ENCODE peak calls at places on chromosomes 11 and 22, in six cellular contexts. One of them, this sample, is unnamed.

GRCh38 chr11:9773524-9773923 is 109.6 kb downstream of the SWAP70 start:
- DNase-seq in body of pancreas: no peak
- DNase-seq in tibial artery: no peak
- DNase-seq in foreskin keratinocyte: no peak
- DNase-seq in fibroblast of pulmonary artery: no peak
- DNase-seq in H9: no peak
- DNase-seq in this sample: no peak

GRCh38 chr22:24146791-24147353 is 34.4 kb upstream of the SUSD2 start:
- DNase-seq in body of pancreas: peak
- DNase-seq in tibial artery: peak
- DNase-seq in foreskin keratinocyte: no peak
- DNase-seq in fibroblast of pulmonary artery: peak
- DNase-seq in H9: peak
- DNase-seq in this sample: no peak

GRCh38 chr11:120903686-120904085 is 120.2 kb upstream of the TBCEL start:
- DNase-seq in body of pancreas: no peak
- DNase-seq in tibial artery: no peak
- DNase-seq in foreskin keratinocyte: no peak
- DNase-seq in fibroblast of pulmonary artery: no peak
- DNase-seq in H9: no peak
- DNase-seq in this sample: no peak

GRCh38 chr22:46077669-46078099 is 72.6 kb upstream of the PPARA start:
- DNase-seq in body of pancreas: peak
- DNase-seq in tibial artery: peak
- DNase-seq in foreskin keratinocyte: no peak
- DNase-seq in fibroblast of pulmonary artery: no peak
- DNase-seq in H9: no peak
- DNase-seq in this sample: no peak

GRCh38 chr11:6995703-6996102 is 24.4 kb downstream of the ZNF214 start:
- DNase-seq in body of pancreas: no peak
- DNase-seq in tibial artery: no peak
- DNase-seq in foreskin keratinocyte: no peak
- DNase-seq in fibroblast of pulmonary artery: no peak
- DNase-seq in H9: no peak
- DNase-seq in this sample: no peak

GRCh38 chr22:50276143-50276542 is 6.0 kb upstream of the MAPK11 start:
- DNase-seq in body of pancreas: peak
- DNase-seq in tibial artery: no peak
- DNase-seq in foreskin keratinocyte: no peak
- DNase-seq in fibroblast of pulmonary artery: peak
- DNase-seq in H9: peak
- DNase-seq in this sample: peak

GRCh38 chr11:46121724-46122477 is 647 bp upstream of the PHF21A start:
- DNase-seq in body of pancreas: peak
- DNase-seq in tibial artery: peak
- DNase-seq in foreskin keratinocyte: peak
- DNase-seq in fibroblast of pulmonary artery: peak
- DNase-seq in H9: peak
- DNase-seq in this sample: peak

GRCh38 chr22:35914665-35915476 is 113.8 kb downstream of the RBFOX2 start:
- DNase-seq in body of pancreas: peak
- DNase-seq in tibial artery: peak
- DNase-seq in foreskin keratinocyte: peak
- DNase-seq in fibroblast of pulmonary artery: peak
- DNase-seq in H9: peak
- DNase-seq in this sample: peak

GRCh38 chr11:104134760-104135159 is 29.2 kb downstream of the PDGFD start:
- DNase-seq in body of pancreas: no peak
- DNase-seq in tibial artery: no peak
- DNase-seq in foreskin keratinocyte: peak
- DNase-seq in fibroblast of pulmonary artery: peak
- DNase-seq in H9: no peak
- DNase-seq in this sample: peak

GRCh38 chr11:8025816-8026215 is 38.7 kb downstream of the EIF3F start:
- DNase-seq in body of pancreas: no peak
- DNase-seq in tibial artery: no peak
- DNase-seq in foreskin keratinocyte: peak
- DNase-seq in fibroblast of pulmonary artery: peak
- DNase-seq in H9: no peak
- DNase-seq in this sample: no peak

GRCh38 chr22:46007003-46007847 is 30.3 kb upstream of the WNT7B start:
- DNase-seq in body of pancreas: peak
- DNase-seq in tibial artery: peak
- DNase-seq in foreskin keratinocyte: peak
- DNase-seq in fibroblast of pulmonary artery: peak
- DNase-seq in H9: no peak
- DNase-seq in this sample: peak

GRCh38 chr11:133968300-133968699 is 11.5 kb upstream of the IGSF9B start:
- DNase-seq in body of pancreas: no peak
- DNase-seq in tibial artery: no peak
- DNase-seq in foreskin keratinocyte: no peak
- DNase-seq in fibroblast of pulmonary artery: no peak
- DNase-seq in H9: peak
- DNase-seq in this sample: no peak

GRCh38 chr11:1488575-1489180 is 2.1 kb upstream of the MOB2 start:
- DNase-seq in body of pancreas: no peak
- DNase-seq in tibial artery: peak
- DNase-seq in foreskin keratinocyte: no peak
- DNase-seq in fibroblast of pulmonary artery: no peak
- DNase-seq in H9: no peak
- DNase-seq in this sample: no peak

GRCh38 chr11:31995525-31996123 is 95.2 kb upstream of the RCN1 start:
- DNase-seq in body of pancreas: no peak
- DNase-seq in tibial artery: no peak
- DNase-seq in foreskin keratinocyte: no peak
- DNase-seq in fibroblast of pulmonary artery: peak
- DNase-seq in H9: no peak
- DNase-seq in this sample: no peak

GRCh38 chr11:78417175-78417887 is at the start of gene GAB2:
- DNase-seq in body of pancreas: peak
- DNase-seq in tibial artery: no peak
- DNase-seq in foreskin keratinocyte: no peak
- DNase-seq in fibroblast of pulmonary artery: no peak
- DNase-seq in H9: peak
- DNase-seq in this sample: peak
- TF ChIP-seq CTCF in body of pancreas: no peak
- TF ChIP-seq CTCF in tibial artery: no peak
- TF ChIP-seq CTCF in foreskin keratinocyte: no peak
- TF ChIP-seq CTCF in fibroblast of pulmonary artery: no peak
- TF ChIP-seq CTCF in H9: no peak
- TF ChIP-seq CTCF in this sample: no peak

GRCh38 chr11:57530596-57531507 is at the start of gene TIMM10:
- DNase-seq in body of pancreas: peak
- DNase-seq in tibial artery: peak
- DNase-seq in foreskin keratinocyte: peak
- DNase-seq in fibroblast of pulmonary artery: peak
- DNase-seq in H9: peak
- DNase-seq in this sample: peak
- TF ChIP-seq CTCF in body of pancreas: no peak
- TF ChIP-seq CTCF in tibial artery: no peak
- TF ChIP-seq CTCF in foreskin keratinocyte: no peak
- TF ChIP-seq CTCF in fibroblast of pulmonary artery: no peak
- TF ChIP-seq CTCF in H9: no peak
- TF ChIP-seq CTCF in this sample: no peak

GRCh38 chr11:17353228-17354021 is 1.8 kb downstream of the NCR3LG1 start:
- DNase-seq in body of pancreas: peak
- DNase-seq in tibial artery: peak
- DNase-seq in foreskin keratinocyte: peak
- DNase-seq in fibroblast of pulmonary artery: peak
- DNase-seq in H9: peak
- DNase-seq in this sample: peak

GRCh38 chr11:17352925-17353227 is 1.3 kb downstream of the NCR3LG1 start:
- DNase-seq in body of pancreas: peak
- DNase-seq in tibial artery: no peak
- DNase-seq in foreskin keratinocyte: peak
- DNase-seq in fibroblast of pulmonary artery: peak
- DNase-seq in H9: peak
- DNase-seq in this sample: peak

GRCh38 chr11:17351171-17351509 is 460 bp upstream of the NCR3LG1 start:
- DNase-seq in body of pancreas: no peak
- DNase-seq in tibial artery: no peak
- DNase-seq in foreskin keratinocyte: peak
- DNase-seq in fibroblast of pulmonary artery: no peak
- DNase-seq in H9: no peak
- DNase-seq in this sample: no peak

GRCh38 chr11:17351510-17352176 is at the start of gene NCR3LG1:
- DNase-seq in body of pancreas: peak
- DNase-seq in tibial artery: peak
- DNase-seq in foreskin keratinocyte: peak
- DNase-seq in fibroblast of pulmonary artery: peak
- DNase-seq in H9: peak
- DNase-seq in this sample: peak

DNA sequence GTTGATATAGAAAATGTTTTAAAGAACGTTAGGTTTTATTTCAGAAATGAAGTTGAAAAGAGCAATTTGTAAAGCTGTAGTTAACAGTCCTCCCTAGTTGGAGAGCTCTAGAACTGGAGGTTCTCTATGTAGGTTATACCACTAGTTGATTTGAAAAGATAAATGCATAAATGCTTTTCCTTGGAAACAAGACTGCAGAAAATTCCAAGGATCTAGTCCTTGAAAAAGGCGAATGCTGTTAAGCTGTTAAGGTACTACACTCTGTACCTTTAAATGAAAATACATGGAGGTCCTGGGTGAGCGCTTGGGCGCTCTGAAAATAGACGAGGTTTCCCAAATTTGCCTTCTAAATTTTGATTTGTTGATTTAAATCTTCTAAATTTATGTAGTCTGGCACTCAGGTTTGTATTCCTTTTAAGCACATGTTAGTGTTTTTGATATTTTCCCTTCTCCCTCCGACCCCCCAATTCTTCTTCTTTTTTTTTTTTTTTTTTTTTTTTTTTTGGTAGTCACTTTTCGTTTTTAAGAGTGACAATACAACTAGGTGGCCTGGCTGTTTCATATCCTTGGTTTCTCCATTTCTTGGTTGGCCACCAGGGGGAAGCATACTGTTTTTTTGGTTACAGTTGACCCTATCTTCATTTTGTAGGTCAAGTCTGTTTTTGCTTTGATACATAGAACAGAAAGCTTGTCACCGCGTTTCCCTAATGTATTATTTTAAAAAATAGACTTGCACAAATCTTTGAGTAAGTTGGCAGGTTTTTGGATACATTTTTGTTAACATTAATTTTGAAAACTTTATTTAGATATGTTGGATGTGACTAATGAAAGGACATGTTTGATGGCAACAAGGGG is 2.7 kb downstream of the NCR3LG1 start:
- DNase-seq in body of pancreas: peak
- DNase-seq in tibial artery: peak
- DNase-seq in foreskin keratinocyte: peak
- DNase-seq in fibroblast of pulmonary artery: peak
- DNase-seq in H9: peak
- DNase-seq in this sample: peak
- TF ChIP-seq CTCF in body of pancreas: peak
- TF ChIP-seq CTCF in tibial artery: peak
- TF ChIP-seq CTCF in foreskin keratinocyte: peak
- TF ChIP-seq CTCF in fibroblast of pulmonary artery: peak
- TF ChIP-seq CTCF in H9: peak
- TF ChIP-seq CTCF in this sample: peak

GRCh38 chr11:76680517-76681425 is 10.2 kb upstream of the LRRC32 start:
- DNase-seq in body of pancreas: peak
- DNase-seq in tibial artery: peak
- DNase-seq in foreskin keratinocyte: no peak
- DNase-seq in fibroblast of pulmonary artery: peak
- DNase-seq in H9: peak
- DNase-seq in this sample: peak
- TF ChIP-seq CTCF in body of pancreas: peak
- TF ChIP-seq CTCF in tibial artery: peak
- TF ChIP-seq CTCF in foreskin keratinocyte: peak
- TF ChIP-seq CTCF in fibroblast of pulmonary artery: peak
- TF ChIP-seq CTCF in H9: peak
- TF ChIP-seq CTCF in this sample: peak

DNA sequence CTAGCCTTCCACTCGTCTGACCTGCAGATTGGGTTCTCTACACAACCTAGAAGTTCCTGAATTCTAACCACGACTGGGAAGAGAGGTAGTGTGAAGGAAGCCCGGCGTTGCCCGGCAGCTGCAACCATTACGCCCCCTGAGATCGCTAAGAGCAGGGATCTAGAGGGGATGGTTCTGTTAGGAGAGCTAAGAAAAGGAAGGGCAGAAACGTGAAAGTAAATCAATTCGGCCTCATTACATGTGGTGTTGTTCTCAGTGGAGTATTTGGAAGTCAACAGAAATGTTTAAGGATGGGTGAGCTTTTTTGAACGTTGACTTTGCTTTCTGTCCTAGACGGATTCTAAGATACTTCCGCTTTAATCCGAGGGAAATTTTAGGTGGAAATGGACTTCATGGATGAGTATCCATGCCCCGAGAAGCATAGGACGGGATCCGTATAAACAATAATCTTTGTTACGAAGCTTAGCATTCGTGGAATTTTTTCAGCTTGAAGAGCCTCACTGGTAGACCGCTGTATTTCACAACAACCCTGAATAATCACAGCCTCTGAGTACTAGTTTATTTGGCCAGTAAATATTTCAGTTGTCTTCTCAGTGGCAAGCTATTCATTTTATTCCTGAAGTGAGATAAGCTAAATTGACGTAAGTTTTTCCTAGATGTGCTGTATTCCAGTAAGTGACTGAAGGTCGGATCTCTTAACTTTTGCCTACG is 629 bp downstream of the ATP5MG start:
- DNase-seq in body of pancreas: no peak
- DNase-seq in tibial artery: no peak
- DNase-seq in foreskin keratinocyte: peak
- DNase-seq in fibroblast of pulmonary artery: peak
- DNase-seq in H9: no peak
- DNase-seq in this sample: no peak
- TF ChIP-seq CTCF in body of pancreas: no peak
- TF ChIP-seq CTCF in tibial artery: no peak
- TF ChIP-seq CTCF in foreskin keratinocyte: no peak
- TF ChIP-seq CTCF in fibroblast of pulmonary artery: no peak
- TF ChIP-seq CTCF in H9: no peak
- TF ChIP-seq CTCF in this sample: no peak